ENCODE peak calls at places on chromosome 3, in ten cellular contexts. L, C, P, Y, E, D, M, X, G and S are unnamed samples.

GRCh38 chr3:171334465-171334811 is 125.8 kb downstream of the TNIK start:
- DNase-seq in L (no peak), C (no peak), P (no peak), Y (no peak), E (no peak), D (peak), M (no peak), X (no peak), G (no peak), S (no peak)

GRCh38 chr3:191170097-191170496 is 28.9 kb upstream of the OSTN start:
- DNase-seq in L (no peak), C (peak), P (no peak), Y (no peak), E (no peak), D (no peak), M (no peak), X (no peak), G (no peak), S (peak)

GRCh38 chr3:190575441-190576190 is 61.7 kb downstream of the IL1RAP start:
- DNase-seq in L (peak), C (no peak), P (no peak), Y (no peak), E (no peak), D (no peak), M (no peak), X (no peak), G (no peak), S (no peak)

GRCh38 chr3:176587089-176587488 is 610.2 kb downstream of the TBL1XR1 start:
- DNase-seq in L (no peak), C (no peak), P (no peak), Y (no peak), E (no peak), D (no peak), M (no peak), X (no peak), G (no peak), S (peak)

GRCh38 chr3:10553586-10554235 is 48.3 kb upstream of the ATP2B2 start:
- DNase-seq in L (peak), C (peak), P (no peak), Y (no peak), E (no peak), D (no peak), M (no peak), X (no peak), G (no peak), S (no peak)

GRCh38 chr3:126982125-126982521 is 792 bp upstream of the PLXNA1 start:
- DNase-seq in L (peak), C (peak), P (peak), Y (no peak), E (no peak), D (no peak), M (no peak), X (peak), G (peak), S (peak)

GRCh38 chr3:58009749-58010535 is 1.7 kb downstream of the FLNB start:
- DNase-seq in L (no peak), C (no peak), P (no peak), Y (peak), E (no peak), D (peak), M (no peak), X (no peak), G (peak), S (no peak)

GRCh38 chr3:16290827-16291196 is 25.8 kb downstream of the OXNAD1 start:
- DNase-seq in L (peak), C (no peak), P (peak), Y (no peak), E (no peak), D (no peak), M (no peak), X (no peak), G (no peak), S (peak)

GRCh38 chr3:131630812-131631211 is 128.0 kb upstream of the MRPL3 start:
- DNase-seq in L (no peak), C (no peak), P (no peak), Y (no peak), E (no peak), D (no peak), M (no peak), X (no peak), G (no peak), S (no peak)

GRCh38 chr3:128107809-128108208 is 15.8 kb downstream of the RUVBL1 start:
- DNase-seq in L (no peak), C (no peak), P (no peak), Y (no peak), E (no peak), D (no peak), M (no peak), X (peak), G (no peak), S (no peak)

GRCh38 chr3:151130437-151130836 is 45.0 kb downstream of the MED12L start:
- DNase-seq in L (no peak), C (no peak), P (no peak), Y (peak), E (no peak), D (no peak), M (no peak), X (no peak), G (no peak), S (no peak)

GRCh38 chr3:151135548-151136337 is 50.3 kb downstream of the MED12L start:
- DNase-seq in L (peak), C (no peak), P (no peak), Y (peak), E (no peak), D (peak), M (no peak), X (no peak), G (peak), S (peak)
- H3K4me3 ChIP-seq in L (no peak), C (no peak), P (no peak), Y (no peak), E (no peak), D (no peak), M (no peak), X (no peak), G (no peak), S (no peak)

DNA sequence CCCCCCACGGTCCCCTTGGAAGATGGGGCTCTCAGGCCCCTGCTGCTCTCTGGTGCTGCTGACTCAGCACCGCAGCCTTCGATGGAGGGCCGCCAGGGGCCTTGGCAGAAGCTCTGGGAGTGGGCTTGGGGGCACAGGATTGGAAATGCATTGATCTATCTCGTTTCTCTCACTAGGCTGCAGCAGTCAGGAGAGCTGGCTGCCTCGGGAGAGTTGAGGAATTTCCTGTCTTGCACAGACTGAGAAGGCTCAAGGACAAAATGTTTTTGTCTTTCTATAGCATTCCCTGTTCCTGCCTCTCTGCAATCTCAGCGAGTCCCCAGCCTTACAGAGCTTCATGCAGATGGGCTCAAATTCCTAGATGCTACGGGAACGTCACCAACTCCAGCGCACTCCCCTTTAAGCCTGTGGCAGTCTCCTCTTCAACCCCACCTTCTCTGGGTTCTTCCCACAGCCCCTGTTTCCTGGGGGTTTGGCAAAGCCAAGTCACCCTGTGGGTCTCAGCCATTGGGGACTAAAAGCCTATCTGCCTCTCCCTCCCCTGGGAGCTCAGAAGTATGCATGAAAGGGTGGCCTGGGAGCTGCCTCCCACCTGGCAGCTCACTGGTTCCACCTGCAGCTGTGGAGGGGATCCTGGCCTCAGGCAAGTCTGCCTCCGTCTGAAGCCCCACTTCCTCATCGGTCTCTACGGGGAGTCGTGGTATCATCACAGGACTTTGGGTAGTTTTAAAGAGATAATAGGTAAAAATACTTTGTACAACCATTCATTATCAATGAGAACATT is 127.4 kb upstream of the HACD2 start:
- DNase-seq in L (no peak), C (no peak), P (peak), Y (no peak), E (no peak), D (no peak), M (no peak), X (no peak), G (no peak), S (no peak)
- H3K4me3 ChIP-seq in L (no peak), C (no peak), P (no peak), Y (no peak), E (no peak), D (no peak), M (no peak), X (no peak), G (no peak), S (no peak)

GRCh38 chr3:141385386-141386079 is 17.2 kb downstream of the ZBTB38 start:
- DNase-seq in L (no peak), C (no peak), P (peak), Y (no peak), E (no peak), D (no peak), M (no peak), X (peak), G (no peak), S (peak)
- H3K4me3 ChIP-seq in L (no peak), C (peak), P (peak), Y (no peak), E (peak), D (no peak), M (no peak), X (peak), G (no peak), S (peak)

GRCh38 chr3:38039899-38040261 is 872 bp downstream of the DLEC1 start:
- DNase-seq in L (peak), C (peak), P (peak), Y (no peak), E (peak), D (peak), M (no peak), X (peak), G (no peak), S (peak)
- H3K4me3 ChIP-seq in L (no peak), C (peak), P (no peak), Y (no peak), E (peak), D (no peak), M (no peak), X (no peak), G (no peak), S (no peak)

GRCh38 chr3:23712095-23712494 is 93.7 kb upstream of the UBE2E1 start:
- DNase-seq in L (no peak), C (no peak), P (no peak), Y (no peak), E (no peak), D (no peak), M (no peak), X (no peak), G (no peak), S (peak)

GRCh38 chr3:23713641-23714040 is 92.1 kb upstream of the UBE2E1 start:
- DNase-seq in L (no peak), C (no peak), P (no peak), Y (no peak), E (no peak), D (no peak), M (no peak), X (peak), G (no peak), S (no peak)

GRCh38 chr3:23709987-23710386 is 95.8 kb upstream of the UBE2E1 start:
- DNase-seq in L (no peak), C (no peak), P (no peak), Y (no peak), E (no peak), D (no peak), M (no peak), X (no peak), G (no peak), S (no peak)

GRCh38 chr3:23710555-23710954 is 95.2 kb upstream of the UBE2E1 start:
- DNase-seq in L (no peak), C (no peak), P (peak), Y (no peak), E (no peak), D (no peak), M (no peak), X (peak), G (no peak), S (no peak)

DNA sequence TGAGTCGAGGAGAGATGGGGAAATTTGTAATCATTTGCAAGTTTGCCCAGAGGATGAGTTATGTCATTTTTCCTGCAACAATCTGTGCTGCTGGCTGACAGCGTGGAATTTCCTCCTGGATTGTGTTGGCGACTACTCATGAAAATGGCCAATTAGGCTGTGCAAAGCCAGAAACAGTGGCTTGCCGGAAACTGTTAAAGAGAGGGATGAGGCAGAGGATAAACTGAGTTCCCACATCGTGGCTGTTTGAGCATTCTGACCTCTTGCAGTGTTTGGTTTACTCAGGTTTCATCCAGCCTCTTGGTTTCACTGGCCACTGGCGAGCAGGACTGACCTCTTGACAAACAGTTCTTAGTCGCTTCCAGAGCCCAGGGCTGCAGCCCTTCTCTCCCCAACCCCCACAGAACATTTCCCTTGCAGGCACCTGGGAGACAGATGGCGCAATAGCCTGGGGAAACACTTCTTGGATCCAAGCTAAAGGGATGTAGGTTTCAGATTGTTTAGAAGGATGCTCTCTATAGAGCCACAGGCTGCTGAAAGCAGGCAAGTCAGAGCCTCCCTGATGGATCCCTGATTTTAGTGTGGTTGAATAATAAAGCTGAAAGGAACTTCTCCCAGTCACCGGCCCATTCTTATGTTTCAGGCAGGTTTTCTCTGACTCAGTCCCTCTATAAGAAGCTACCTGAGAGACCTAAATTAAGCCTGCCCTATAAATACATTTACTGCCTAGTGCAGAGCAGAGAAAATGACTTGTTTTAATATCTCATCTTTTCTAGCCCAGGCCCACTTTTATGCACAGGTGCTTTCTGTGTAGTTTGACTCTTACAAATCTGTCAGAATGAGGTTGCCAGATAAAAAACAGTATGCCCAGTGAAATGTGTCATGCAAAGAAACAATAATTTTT is 92.8 kb upstream of the UBE2E1 start:
- DNase-seq in L (no peak), C (no peak), P (peak), Y (peak), E (no peak), D (peak), M (no peak), X (peak), G (peak), S (no peak)
- H3K4me3 ChIP-seq in L (no peak), C (no peak), P (no peak), Y (no peak), E (no peak), D (no peak), M (no peak), X (no peak), G (peak), S (no peak)

DNA sequence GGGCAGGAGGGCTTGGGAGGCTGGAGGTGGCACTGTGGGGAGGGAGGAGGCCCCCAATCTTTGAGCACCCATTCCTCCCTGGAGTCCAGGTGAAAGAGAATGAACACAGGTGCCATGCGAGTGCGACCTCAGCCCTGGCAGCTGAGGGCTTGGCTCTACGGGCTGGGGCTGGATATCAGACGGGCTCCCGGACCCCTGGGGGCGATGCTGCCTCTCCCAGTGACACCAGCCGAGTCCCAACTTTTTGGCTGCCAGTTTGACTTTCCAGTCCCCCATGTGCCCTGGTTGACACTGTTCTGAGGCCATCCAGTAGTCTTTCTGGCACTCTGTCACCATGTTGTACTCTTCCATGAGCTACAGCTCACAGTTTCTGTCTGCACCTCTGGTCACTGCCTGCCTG is 1.2 kb downstream of the VILL start:
- DNase-seq in L (no peak), C (no peak), P (no peak), Y (no peak), E (no peak), D (no peak), M (no peak), X (no peak), G (no peak), S (no peak)
- H3K4me3 ChIP-seq in L (no peak), C (no peak), P (no peak), Y (peak), E (no peak), D (no peak), M (no peak), X (no peak), G (no peak), S (no peak)

GRCh38 chr3:32844322-32844654 is 26.5 kb downstream of the TRIM71 start:
- DNase-seq in L (no peak), C (no peak), P (no peak), Y (no peak), E (no peak), D (no peak), M (no peak), X (no peak), G (no peak), S (no peak)

GRCh38 chr3:32843504-32844321 is 25.9 kb downstream of the TRIM71 start:
- DNase-seq in L (peak), C (no peak), P (no peak), Y (no peak), E (no peak), D (no peak), M (no peak), X (no peak), G (no peak), S (no peak)

GRCh38 chr3:32842531-32842931 is 24.7 kb downstream of the TRIM71 start:
- DNase-seq in L (no peak), C (no peak), P (no peak), Y (no peak), E (no peak), D (no peak), M (no peak), X (no peak), G (peak), S (peak)

GRCh38 chr3:32842987-32843386 is 25.2 kb downstream of the TRIM71 start:
- DNase-seq in L (peak), C (no peak), P (no peak), Y (no peak), E (no peak), D (no peak), M (no peak), X (no peak), G (no peak), S (no peak)

DNA sequence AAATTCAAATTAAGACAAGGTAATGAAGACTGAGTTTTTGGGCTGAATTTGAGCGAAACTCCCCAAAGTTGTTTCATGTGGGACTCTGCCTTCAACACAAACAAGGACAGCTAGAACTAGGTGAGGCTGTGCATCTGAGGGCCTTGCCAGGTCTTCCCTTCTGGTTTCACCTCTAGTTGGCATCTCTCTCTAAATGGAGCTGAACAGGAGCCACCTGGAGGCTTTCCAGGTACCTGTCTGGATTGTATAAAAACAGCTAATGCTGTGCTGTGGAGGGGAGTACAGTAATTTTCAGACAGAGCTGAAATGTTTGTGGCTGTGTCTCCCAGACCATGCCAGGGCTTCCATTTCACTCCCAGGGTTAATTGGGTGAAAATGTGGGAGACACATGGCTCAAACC is 27.1 kb downstream of the TRIM71 start:
- DNase-seq in L (no peak), C (no peak), P (no peak), Y (no peak), E (no peak), D (peak), M (no peak), X (no peak), G (peak), S (no peak)
- H3K4me3 ChIP-seq in L (no peak), C (no peak), P (no peak), Y (no peak), E (no peak), D (no peak), M (no peak), X (no peak), G (no peak), S (no peak)